ENCODE peak calls at places on chromosome 3, in six cellular contexts. One of them, this sample, is unnamed.

GRCh38 chr3:41073190-41073589 is 126.1 kb upstream of the CTNNB1 start:
- DNase-seq in naive thymus-derived CD4-positive, alpha-beta T cell: no peak
- DNase-seq in activated naive CD8-positive, alpha-beta T cell treated with anti-CD3 and anti-CD28 coated beads, Interleukin-2, amount 50 U/mL, for 16 hours: no peak
- DNase-seq in stimulated activated CD8-positive, alpha-beta memory T cell treated with anti-CD3 and anti-CD28 coated beads, Interleukin-2, amount 100 ng/mL, for 1 hour: no peak
- DNase-seq in mucosa of descending colon: no peak
- DNase-seq in GM12865: no peak
- DNase-seq in this sample: no peak

GRCh38 chr3:195662-196061 is 901 bp upstream of the CHL1 start:
- DNase-seq in naive thymus-derived CD4-positive, alpha-beta T cell: no peak
- DNase-seq in activated naive CD8-positive, alpha-beta T cell treated with anti-CD3 and anti-CD28 coated beads, Interleukin-2, amount 50 U/mL, for 16 hours: no peak
- DNase-seq in stimulated activated CD8-positive, alpha-beta memory T cell treated with anti-CD3 and anti-CD28 coated beads, Interleukin-2, amount 100 ng/mL, for 1 hour: no peak
- DNase-seq in mucosa of descending colon: no peak
- DNase-seq in GM12865: no peak
- DNase-seq in this sample: no peak

GRCh38 chr3:23884481-23884880 is 32.3 kb downstream of the NKIRAS1 start:
- DNase-seq in naive thymus-derived CD4-positive, alpha-beta T cell: no peak
- DNase-seq in activated naive CD8-positive, alpha-beta T cell treated with anti-CD3 and anti-CD28 coated beads, Interleukin-2, amount 50 U/mL, for 16 hours: no peak
- DNase-seq in stimulated activated CD8-positive, alpha-beta memory T cell treated with anti-CD3 and anti-CD28 coated beads, Interleukin-2, amount 100 ng/mL, for 1 hour: no peak
- DNase-seq in mucosa of descending colon: no peak
- DNase-seq in GM12865: no peak
- DNase-seq in this sample: no peak

GRCh38 chr3:35678552-35679220 is 39.4 kb downstream of the ARPP21 start:
- DNase-seq in naive thymus-derived CD4-positive, alpha-beta T cell: no peak
- DNase-seq in activated naive CD8-positive, alpha-beta T cell treated with anti-CD3 and anti-CD28 coated beads, Interleukin-2, amount 50 U/mL, for 16 hours: no peak
- DNase-seq in stimulated activated CD8-positive, alpha-beta memory T cell treated with anti-CD3 and anti-CD28 coated beads, Interleukin-2, amount 100 ng/mL, for 1 hour: no peak
- DNase-seq in mucosa of descending colon: no peak
- DNase-seq in GM12865: no peak
- DNase-seq in this sample: no peak

GRCh38 chr3:114550155-114550554 is 256.3 kb downstream of the TIGIT start:
- DNase-seq in naive thymus-derived CD4-positive, alpha-beta T cell: no peak
- DNase-seq in activated naive CD8-positive, alpha-beta T cell treated with anti-CD3 and anti-CD28 coated beads, Interleukin-2, amount 50 U/mL, for 16 hours: no peak
- DNase-seq in stimulated activated CD8-positive, alpha-beta memory T cell treated with anti-CD3 and anti-CD28 coated beads, Interleukin-2, amount 100 ng/mL, for 1 hour: no peak
- DNase-seq in mucosa of descending colon: no peak
- DNase-seq in GM12865: no peak
- DNase-seq in this sample: no peak

GRCh38 chr3:46845860-46846623 is 17.2 kb downstream of the MYL3 start:
- DNase-seq in naive thymus-derived CD4-positive, alpha-beta T cell: peak; percentile 83
- DNase-seq in activated naive CD8-positive, alpha-beta T cell treated with anti-CD3 and anti-CD28 coated beads, Interleukin-2, amount 50 U/mL, for 16 hours: peak; percentile 50
- DNase-seq in stimulated activated CD8-positive, alpha-beta memory T cell treated with anti-CD3 and anti-CD28 coated beads, Interleukin-2, amount 100 ng/mL, for 1 hour: peak; percentile 48
- DNase-seq in mucosa of descending colon: peak; percentile 86
- DNase-seq in GM12865: peak; percentile 88
- DNase-seq in this sample: peak; percentile 82

GRCh38 chr3:57757642-57758297 is 1.7 kb downstream of the SLMAP start:
- DNase-seq in naive thymus-derived CD4-positive, alpha-beta T cell: no peak
- DNase-seq in activated naive CD8-positive, alpha-beta T cell treated with anti-CD3 and anti-CD28 coated beads, Interleukin-2, amount 50 U/mL, for 16 hours: no peak
- DNase-seq in stimulated activated CD8-positive, alpha-beta memory T cell treated with anti-CD3 and anti-CD28 coated beads, Interleukin-2, amount 100 ng/mL, for 1 hour: no peak
- DNase-seq in mucosa of descending colon: peak; percentile 53
- DNase-seq in GM12865: peak; percentile 10
- DNase-seq in this sample: no peak

GRCh38 chr3:196150481-196150880 is 60.7 kb downstream of the ZDHHC19 start:
- DNase-seq in naive thymus-derived CD4-positive, alpha-beta T cell: no peak
- DNase-seq in activated naive CD8-positive, alpha-beta T cell treated with anti-CD3 and anti-CD28 coated beads, Interleukin-2, amount 50 U/mL, for 16 hours: no peak
- DNase-seq in stimulated activated CD8-positive, alpha-beta memory T cell treated with anti-CD3 and anti-CD28 coated beads, Interleukin-2, amount 100 ng/mL, for 1 hour: no peak
- DNase-seq in mucosa of descending colon: no peak
- DNase-seq in GM12865: no peak
- DNase-seq in this sample: no peak

GRCh38 chr3:87997298-87997697 is 61.5 kb downstream of the CGGBP1 start:
- DNase-seq in naive thymus-derived CD4-positive, alpha-beta T cell: no peak
- DNase-seq in activated naive CD8-positive, alpha-beta T cell treated with anti-CD3 and anti-CD28 coated beads, Interleukin-2, amount 50 U/mL, for 16 hours: no peak
- DNase-seq in stimulated activated CD8-positive, alpha-beta memory T cell treated with anti-CD3 and anti-CD28 coated beads, Interleukin-2, amount 100 ng/mL, for 1 hour: no peak
- DNase-seq in mucosa of descending colon: no peak
- DNase-seq in GM12865: peak; percentile 47
- DNase-seq in this sample: no peak

GRCh38 chr3:64450396-64450956 is 225.2 kb upstream of the PRICKLE2 start:
- DNase-seq in naive thymus-derived CD4-positive, alpha-beta T cell: no peak
- DNase-seq in activated naive CD8-positive, alpha-beta T cell treated with anti-CD3 and anti-CD28 coated beads, Interleukin-2, amount 50 U/mL, for 16 hours: no peak
- DNase-seq in stimulated activated CD8-positive, alpha-beta memory T cell treated with anti-CD3 and anti-CD28 coated beads, Interleukin-2, amount 100 ng/mL, for 1 hour: no peak
- DNase-seq in mucosa of descending colon: no peak
- DNase-seq in GM12865: peak; percentile 22
- DNase-seq in this sample: no peak

GRCh38 chr3:107988464-107989156 is 102.2 kb downstream of the CD47 start:
- DNase-seq in naive thymus-derived CD4-positive, alpha-beta T cell: no peak
- DNase-seq in activated naive CD8-positive, alpha-beta T cell treated with anti-CD3 and anti-CD28 coated beads, Interleukin-2, amount 50 U/mL, for 16 hours: no peak
- DNase-seq in stimulated activated CD8-positive, alpha-beta memory T cell treated with anti-CD3 and anti-CD28 coated beads, Interleukin-2, amount 100 ng/mL, for 1 hour: no peak
- DNase-seq in mucosa of descending colon: peak; percentile 76
- DNase-seq in GM12865: no peak
- DNase-seq in this sample: no peak

GRCh38 chr3:126446791-126447190 is 28.9 kb downstream of the ZXDC start:
- DNase-seq in naive thymus-derived CD4-positive, alpha-beta T cell: no peak
- DNase-seq in activated naive CD8-positive, alpha-beta T cell treated with anti-CD3 and anti-CD28 coated beads, Interleukin-2, amount 50 U/mL, for 16 hours: no peak
- DNase-seq in stimulated activated CD8-positive, alpha-beta memory T cell treated with anti-CD3 and anti-CD28 coated beads, Interleukin-2, amount 100 ng/mL, for 1 hour: no peak
- DNase-seq in mucosa of descending colon: no peak
- DNase-seq in GM12865: no peak
- DNase-seq in this sample: no peak

GRCh38 chr3:38644016-38644661 is 5.3 kb downstream of the SCN5A start:
- DNase-seq in naive thymus-derived CD4-positive, alpha-beta T cell: no peak
- DNase-seq in activated naive CD8-positive, alpha-beta T cell treated with anti-CD3 and anti-CD28 coated beads, Interleukin-2, amount 50 U/mL, for 16 hours: no peak
- DNase-seq in stimulated activated CD8-positive, alpha-beta memory T cell treated with anti-CD3 and anti-CD28 coated beads, Interleukin-2, amount 100 ng/mL, for 1 hour: no peak
- DNase-seq in mucosa of descending colon: no peak
- DNase-seq in GM12865: no peak
- DNase-seq in this sample: no peak

GRCh38 chr3:55369491-55369890 is 117.6 kb downstream of the WNT5A start:
- DNase-seq in naive thymus-derived CD4-positive, alpha-beta T cell: no peak
- DNase-seq in activated naive CD8-positive, alpha-beta T cell treated with anti-CD3 and anti-CD28 coated beads, Interleukin-2, amount 50 U/mL, for 16 hours: no peak
- DNase-seq in stimulated activated CD8-positive, alpha-beta memory T cell treated with anti-CD3 and anti-CD28 coated beads, Interleukin-2, amount 100 ng/mL, for 1 hour: no peak
- DNase-seq in mucosa of descending colon: no peak
- DNase-seq in GM12865: no peak
- DNase-seq in this sample: no peak

GRCh38 chr3:41688595-41689380 is 273.1 kb downstream of the ULK4 start:
- DNase-seq in naive thymus-derived CD4-positive, alpha-beta T cell: no peak
- DNase-seq in activated naive CD8-positive, alpha-beta T cell treated with anti-CD3 and anti-CD28 coated beads, Interleukin-2, amount 50 U/mL, for 16 hours: no peak
- DNase-seq in stimulated activated CD8-positive, alpha-beta memory T cell treated with anti-CD3 and anti-CD28 coated beads, Interleukin-2, amount 100 ng/mL, for 1 hour: no peak
- DNase-seq in mucosa of descending colon: no peak
- DNase-seq in GM12865: no peak
- DNase-seq in this sample: no peak

GRCh38 chr3:30667250-30667585 is 60.8 kb downstream of the TGFBR2 start:
- DNase-seq in naive thymus-derived CD4-positive, alpha-beta T cell: no peak
- DNase-seq in activated naive CD8-positive, alpha-beta T cell treated with anti-CD3 and anti-CD28 coated beads, Interleukin-2, amount 50 U/mL, for 16 hours: no peak
- DNase-seq in stimulated activated CD8-positive, alpha-beta memory T cell treated with anti-CD3 and anti-CD28 coated beads, Interleukin-2, amount 100 ng/mL, for 1 hour: no peak
- DNase-seq in mucosa of descending colon: no peak
- DNase-seq in GM12865: no peak
- DNase-seq in this sample: no peak

GRCh38 chr3:132606085-132606484 is 9.0 kb downstream of the ACKR4 start:
- DNase-seq in naive thymus-derived CD4-positive, alpha-beta T cell: no peak
- DNase-seq in activated naive CD8-positive, alpha-beta T cell treated with anti-CD3 and anti-CD28 coated beads, Interleukin-2, amount 50 U/mL, for 16 hours: no peak
- DNase-seq in stimulated activated CD8-positive, alpha-beta memory T cell treated with anti-CD3 and anti-CD28 coated beads, Interleukin-2, amount 100 ng/mL, for 1 hour: no peak
- DNase-seq in mucosa of descending colon: no peak
- DNase-seq in GM12865: no peak
- DNase-seq in this sample: no peak

GRCh38 chr3:107892960-107893359 is 197.9 kb downstream of the CD47 start:
- DNase-seq in naive thymus-derived CD4-positive, alpha-beta T cell: no peak
- DNase-seq in activated naive CD8-positive, alpha-beta T cell treated with anti-CD3 and anti-CD28 coated beads, Interleukin-2, amount 50 U/mL, for 16 hours: no peak
- DNase-seq in stimulated activated CD8-positive, alpha-beta memory T cell treated with anti-CD3 and anti-CD28 coated beads, Interleukin-2, amount 100 ng/mL, for 1 hour: no peak
- DNase-seq in mucosa of descending colon: no peak
- DNase-seq in GM12865: no peak
- DNase-seq in this sample: no peak

GRCh38 chr3:112116777-112117186 is 16.3 kb downstream of the GCSAM start:
- DNase-seq in naive thymus-derived CD4-positive, alpha-beta T cell: no peak
- DNase-seq in activated naive CD8-positive, alpha-beta T cell treated with anti-CD3 and anti-CD28 coated beads, Interleukin-2, amount 50 U/mL, for 16 hours: no peak
- DNase-seq in stimulated activated CD8-positive, alpha-beta memory T cell treated with anti-CD3 and anti-CD28 coated beads, Interleukin-2, amount 100 ng/mL, for 1 hour: no peak
- DNase-seq in mucosa of descending colon: no peak
- DNase-seq in GM12865: peak; percentile 54
- DNase-seq in this sample: no peak

GRCh38 chr3:177300039-177300833 is 103.0 kb upstream of the TBL1XR1 start:
- DNase-seq in naive thymus-derived CD4-positive, alpha-beta T cell: no peak
- DNase-seq in activated naive CD8-positive, alpha-beta T cell treated with anti-CD3 and anti-CD28 coated beads, Interleukin-2, amount 50 U/mL, for 16 hours: no peak
- DNase-seq in stimulated activated CD8-positive, alpha-beta memory T cell treated with anti-CD3 and anti-CD28 coated beads, Interleukin-2, amount 100 ng/mL, for 1 hour: no peak
- DNase-seq in mucosa of descending colon: peak; percentile 73
- DNase-seq in GM12865: peak; percentile 36
- DNase-seq in this sample: no peak

GRCh38 chr3:195748661-195749060 is 27.9 kb downstream of the MUC20 start:
- DNase-seq in naive thymus-derived CD4-positive, alpha-beta T cell: no peak
- DNase-seq in activated naive CD8-positive, alpha-beta T cell treated with anti-CD3 and anti-CD28 coated beads, Interleukin-2, amount 50 U/mL, for 16 hours: no peak
- DNase-seq in stimulated activated CD8-positive, alpha-beta memory T cell treated with anti-CD3 and anti-CD28 coated beads, Interleukin-2, amount 100 ng/mL, for 1 hour: no peak
- DNase-seq in mucosa of descending colon: peak; percentile 20
- DNase-seq in GM12865: no peak
- DNase-seq in this sample: no peak

GRCh38 chr3:179716811-179717210 is 64.0 kb downstream of the USP13 start:
- DNase-seq in naive thymus-derived CD4-positive, alpha-beta T cell: no peak
- DNase-seq in activated naive CD8-positive, alpha-beta T cell treated with anti-CD3 and anti-CD28 coated beads, Interleukin-2, amount 50 U/mL, for 16 hours: no peak
- DNase-seq in stimulated activated CD8-positive, alpha-beta memory T cell treated with anti-CD3 and anti-CD28 coated beads, Interleukin-2, amount 100 ng/mL, for 1 hour: no peak
- DNase-seq in mucosa of descending colon: no peak
- DNase-seq in GM12865: peak; percentile 6
- DNase-seq in this sample: no peak

GRCh38 chr3:168047190-168047795 is 48.4 kb downstream of the GOLIM4 start:
- DNase-seq in naive thymus-derived CD4-positive, alpha-beta T cell: peak; percentile 13
- DNase-seq in activated naive CD8-positive, alpha-beta T cell treated with anti-CD3 and anti-CD28 coated beads, Interleukin-2, amount 50 U/mL, for 16 hours: no peak
- DNase-seq in stimulated activated CD8-positive, alpha-beta memory T cell treated with anti-CD3 and anti-CD28 coated beads, Interleukin-2, amount 100 ng/mL, for 1 hour: no peak
- DNase-seq in mucosa of descending colon: no peak
- DNase-seq in GM12865: peak; percentile 82
- DNase-seq in this sample: no peak

GRCh38 chr3:14554715-14555114 is 14.6 kb upstream of the GRIP2 start:
- DNase-seq in naive thymus-derived CD4-positive, alpha-beta T cell: no peak
- DNase-seq in activated naive CD8-positive, alpha-beta T cell treated with anti-CD3 and anti-CD28 coated beads, Interleukin-2, amount 50 U/mL, for 16 hours: no peak
- DNase-seq in stimulated activated CD8-positive, alpha-beta memory T cell treated with anti-CD3 and anti-CD28 coated beads, Interleukin-2, amount 100 ng/mL, for 1 hour: no peak
- DNase-seq in mucosa of descending colon: no peak
- DNase-seq in GM12865: no peak
- DNase-seq in this sample: no peak

GRCh38 chr3:32886911-32887310 is 64.5 kb upstream of the CCR4 start:
- DNase-seq in naive thymus-derived CD4-positive, alpha-beta T cell: no peak
- DNase-seq in activated naive CD8-positive, alpha-beta T cell treated with anti-CD3 and anti-CD28 coated beads, Interleukin-2, amount 50 U/mL, for 16 hours: no peak
- DNase-seq in stimulated activated CD8-positive, alpha-beta memory T cell treated with anti-CD3 and anti-CD28 coated beads, Interleukin-2, amount 100 ng/mL, for 1 hour: no peak
- DNase-seq in mucosa of descending colon: no peak
- DNase-seq in GM12865: no peak
- DNase-seq in this sample: no peak

GRCh38 chr3:33490641-33491241 is 50.5 kb upstream of the UBP1 start:
- DNase-seq in naive thymus-derived CD4-positive, alpha-beta T cell: no peak
- DNase-seq in activated naive CD8-positive, alpha-beta T cell treated with anti-CD3 and anti-CD28 coated beads, Interleukin-2, amount 50 U/mL, for 16 hours: no peak
- DNase-seq in stimulated activated CD8-positive, alpha-beta memory T cell treated with anti-CD3 and anti-CD28 coated beads, Interleukin-2, amount 100 ng/mL, for 1 hour: no peak
- DNase-seq in mucosa of descending colon: no peak
- DNase-seq in GM12865: peak; percentile 8
- DNase-seq in this sample: no peak

GRCh38 chr3:27666277-27666676 is 55.8 kb downstream of the EOMES start:
- DNase-seq in naive thymus-derived CD4-positive, alpha-beta T cell: no peak
- DNase-seq in activated naive CD8-positive, alpha-beta T cell treated with anti-CD3 and anti-CD28 coated beads, Interleukin-2, amount 50 U/mL, for 16 hours: no peak
- DNase-seq in stimulated activated CD8-positive, alpha-beta memory T cell treated with anti-CD3 and anti-CD28 coated beads, Interleukin-2, amount 100 ng/mL, for 1 hour: no peak
- DNase-seq in mucosa of descending colon: no peak
- DNase-seq in GM12865: peak; percentile 17
- DNase-seq in this sample: no peak

GRCh38 chr3:144810150-144810549 is 838.5 kb downstream of the DIPK2A start:
- DNase-seq in naive thymus-derived CD4-positive, alpha-beta T cell: no peak
- DNase-seq in activated naive CD8-positive, alpha-beta T cell treated with anti-CD3 and anti-CD28 coated beads, Interleukin-2, amount 50 U/mL, for 16 hours: no peak
- DNase-seq in stimulated activated CD8-positive, alpha-beta memory T cell treated with anti-CD3 and anti-CD28 coated beads, Interleukin-2, amount 100 ng/mL, for 1 hour: no peak
- DNase-seq in mucosa of descending colon: no peak
- DNase-seq in GM12865: peak; percentile 62
- DNase-seq in this sample: no peak

GRCh38 chr3:30894521-30895289 is at the start of gene GADL1:
- DNase-seq in naive thymus-derived CD4-positive, alpha-beta T cell: peak; percentile 8
- DNase-seq in activated naive CD8-positive, alpha-beta T cell treated with anti-CD3 and anti-CD28 coated beads, Interleukin-2, amount 50 U/mL, for 16 hours: no peak
- DNase-seq in stimulated activated CD8-positive, alpha-beta memory T cell treated with anti-CD3 and anti-CD28 coated beads, Interleukin-2, amount 100 ng/mL, for 1 hour: no peak
- DNase-seq in mucosa of descending colon: no peak
- DNase-seq in GM12865: peak; percentile 4
- DNase-seq in this sample: no peak